ENCODE peak calls at places on chromosomes 4 and X, in eight cellular contexts. H is PC-3, F is ovary, Y is sigmoid colon, I is brain microvascular endothelial cell, J is upper lobe of right lung, P is H9, B is cardiac muscle cell. A is an unnamed sample.
A peak's percentile ranks its signal among the peaks of the same experiment; 100 is the strongest.

GRCh38 chrX:447052-447451 is 60.3 kb upstream of the PPP2R3B start:
- DNase-seq in H (no peak), F (no peak), Y (peak; percentile 12), I (no peak), J (peak; percentile 21), P (no peak), B (no peak), A (no peak)

GRCh38 chr4:120869511-120870278 is 52.8 kb downstream of the PRDM5 start:
- DNase-seq in H (no peak), F (no peak), Y (no peak), I (no peak), J (no peak), P (no peak), B (peak; percentile 54), A (no peak)

GRCh38 chrX:136047001-136047642 is 61.9 kb downstream of the SLC9A6 start:
- DNase-seq in H (peak; percentile 90), F (no peak), Y (no peak), I (no peak), J (no peak), P (no peak), B (no peak), A (no peak)

GRCh38 chrX:106481341-106481740 is 130.4 kb upstream of the RADX start:
- DNase-seq in H (peak; percentile 83), F (no peak), Y (no peak), I (peak; percentile 59), J (no peak), P (peak; percentile 27), B (peak; percentile 49), A (peak; percentile 22)

GRCh38 chrX:48971325-48972213 is at the start of gene KCND1:
- DNase-seq in H (no peak), F (peak; percentile 58), Y (peak; percentile 73), I (peak; percentile 2), J (no peak), P (peak; percentile 77), B (peak; percentile 81), A (no peak)

GRCh38 chr4:143961084-143961483 is 55.7 kb upstream of the GYPE start:
- DNase-seq in H (no peak), F (no peak), Y (no peak), I (no peak), J (no peak), P (no peak), B (no peak), A (no peak)

GRCh38 chrX:111652719-111653118 is 28.3 kb upstream of the ALG13 start:
- DNase-seq in H (no peak), F (no peak), Y (no peak), I (no peak), J (no peak), P (no peak), B (no peak), A (no peak)

GRCh38 chr4:73620115-73620792 is at the start of gene RASSF6:
- DNase-seq in H (peak; percentile 79), F (peak; percentile 46), Y (no peak), I (no peak), J (peak; percentile 93), P (peak; percentile 86), B (no peak), A (peak; percentile 83)

GRCh38 chr4:99816611-99817309 is at the start of gene DAPP1:
- DNase-seq in H (peak; percentile 89), F (no peak), Y (peak; percentile 70), I (no peak), J (peak; percentile 74), P (no peak), B (no peak), A (peak; percentile 99)

GRCh38 chr4:61079427-61079826 is 120.7 kb upstream of the ADGRL3 start:
- DNase-seq in H (peak; percentile 51), F (no peak), Y (no peak), I (no peak), J (no peak), P (no peak), B (no peak), A (no peak)

GRCh38 chr4:109735566-109736454 is 5.9 kb upstream of the PLA2G12A start:
- DNase-seq in H (no peak), F (no peak), Y (no peak), I (peak; percentile 29), J (no peak), P (no peak), B (peak; percentile 67), A (no peak)

DNA sequence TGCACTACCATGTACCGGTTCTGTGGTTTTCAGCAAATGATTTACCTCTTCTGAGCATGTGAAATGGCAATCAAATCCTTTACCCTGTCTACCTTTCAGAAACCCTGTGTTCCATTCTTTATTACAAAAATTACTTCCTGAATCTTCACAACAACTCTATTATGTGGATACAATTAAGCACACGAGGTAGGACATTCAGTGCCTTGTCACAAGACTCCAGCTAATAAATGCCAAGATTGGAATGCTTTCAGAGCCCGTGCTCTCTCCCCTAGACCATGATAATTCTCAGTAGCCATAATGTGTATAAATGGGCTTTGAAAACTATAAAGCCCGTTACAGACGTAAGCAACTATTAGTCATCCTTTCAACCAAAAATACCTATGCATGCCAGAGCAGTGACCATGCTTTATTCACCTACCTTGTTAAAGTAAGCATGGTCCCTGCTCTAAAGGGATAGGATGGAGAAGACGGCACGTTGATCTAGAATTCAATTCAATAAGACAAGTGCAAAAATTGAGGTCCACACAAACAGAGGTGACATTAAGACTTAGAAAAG is 2.4 kb downstream of the RXFP1 start:
- DNase-seq in H (peak; percentile 76), F (no peak), Y (no peak), I (no peak), J (no peak), P (no peak), B (no peak), A (peak; percentile 89)
- H3K27ac ChIP-seq in H (peak overlapping the region; percentile 89), F (no peak overlapping the region), Y (no peak overlapping the region), I (no peak overlapping the region), J (peak overlapping the region; percentile 63), P (no peak overlapping the region), B (no peak overlapping the region), A (peak overlapping the region; percentile 78)

GRCh38 chr4:41632481-41633073 is 94.6 kb downstream of the LIMCH1 start:
- DNase-seq in H (no peak), F (no peak), Y (no peak), I (no peak), J (no peak), P (no peak), B (no peak), A (no peak)

GRCh38 chr4:41633321-41633720 is 95.4 kb downstream of the LIMCH1 start:
- DNase-seq in H (no peak), F (no peak), Y (no peak), I (no peak), J (no peak), P (no peak), B (no peak), A (no peak)

GRCh38 chr4:41635441-41635840 is 97.5 kb downstream of the LIMCH1 start:
- DNase-seq in H (no peak), F (no peak), Y (no peak), I (no peak), J (no peak), P (no peak), B (no peak), A (no peak)

GRCh38 chr4:41628916-41629315 is 91.0 kb downstream of the LIMCH1 start:
- DNase-seq in H (no peak), F (no peak), Y (no peak), I (no peak), J (no peak), P (no peak), B (no peak), A (no peak)

DNA sequence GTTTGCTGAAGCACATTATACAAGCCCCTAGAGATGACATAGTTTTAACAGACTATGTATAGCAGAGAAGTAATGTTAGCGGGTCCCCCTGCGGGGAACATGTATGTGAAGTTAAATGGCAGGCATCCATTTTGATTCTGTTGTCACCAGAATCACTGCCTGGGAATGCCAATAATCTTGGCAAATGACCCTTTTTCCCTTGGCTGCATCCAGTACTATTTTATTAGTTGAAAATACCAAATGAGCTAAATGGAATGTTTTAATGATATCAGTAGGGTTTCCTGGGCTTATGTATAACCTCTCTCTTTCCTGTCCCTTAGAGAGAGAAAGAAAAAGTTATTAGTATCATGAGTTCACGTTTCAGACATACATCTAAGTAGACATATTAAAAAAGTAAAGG is 93.6 kb downstream of the LIMCH1 start:
- DNase-seq in H (no peak), F (no peak), Y (no peak), I (no peak), J (no peak), P (no peak), B (no peak), A (no peak)
- H3K27ac ChIP-seq in H (no peak overlapping the region), F (no peak overlapping the region), Y (no peak overlapping the region), I (no peak overlapping the region), J (no peak overlapping the region), P (no peak overlapping the region), B (no peak overlapping the region), A (no peak overlapping the region)

GRCh38 chrX:79170632-79171031 is 26.1 kb downstream of the GPR174 start:
- DNase-seq in H (no peak), F (no peak), Y (no peak), I (no peak), J (no peak), P (no peak), B (no peak), A (no peak)

GRCh38 chrX:79162076-79162475 is 17.6 kb downstream of the GPR174 start:
- DNase-seq in H (no peak), F (no peak), Y (no peak), I (no peak), J (no peak), P (no peak), B (no peak), A (no peak)

GRCh38 chrX:79169484-79169883 is 25.0 kb downstream of the GPR174 start:
- DNase-seq in H (no peak), F (no peak), Y (no peak), I (no peak), J (no peak), P (no peak), B (no peak), A (no peak)

GRCh38 chrX:79161655-79162054 is 17.2 kb downstream of the GPR174 start:
- DNase-seq in H (no peak), F (no peak), Y (no peak), I (no peak), J (no peak), P (no peak), B (no peak), A (no peak)

GRCh38 chrX:79167437-79167836 is 22.9 kb downstream of the GPR174 start:
- DNase-seq in H (no peak), F (no peak), Y (no peak), I (no peak), J (no peak), P (no peak), B (no peak), A (no peak)
- H3K27ac ChIP-seq in H (no peak overlapping the region), F (no peak overlapping the region), Y (no peak overlapping the region), I (no peak overlapping the region), J (no peak overlapping the region), P (no peak overlapping the region), B (no peak overlapping the region), A (no peak overlapping the region)

DNA sequence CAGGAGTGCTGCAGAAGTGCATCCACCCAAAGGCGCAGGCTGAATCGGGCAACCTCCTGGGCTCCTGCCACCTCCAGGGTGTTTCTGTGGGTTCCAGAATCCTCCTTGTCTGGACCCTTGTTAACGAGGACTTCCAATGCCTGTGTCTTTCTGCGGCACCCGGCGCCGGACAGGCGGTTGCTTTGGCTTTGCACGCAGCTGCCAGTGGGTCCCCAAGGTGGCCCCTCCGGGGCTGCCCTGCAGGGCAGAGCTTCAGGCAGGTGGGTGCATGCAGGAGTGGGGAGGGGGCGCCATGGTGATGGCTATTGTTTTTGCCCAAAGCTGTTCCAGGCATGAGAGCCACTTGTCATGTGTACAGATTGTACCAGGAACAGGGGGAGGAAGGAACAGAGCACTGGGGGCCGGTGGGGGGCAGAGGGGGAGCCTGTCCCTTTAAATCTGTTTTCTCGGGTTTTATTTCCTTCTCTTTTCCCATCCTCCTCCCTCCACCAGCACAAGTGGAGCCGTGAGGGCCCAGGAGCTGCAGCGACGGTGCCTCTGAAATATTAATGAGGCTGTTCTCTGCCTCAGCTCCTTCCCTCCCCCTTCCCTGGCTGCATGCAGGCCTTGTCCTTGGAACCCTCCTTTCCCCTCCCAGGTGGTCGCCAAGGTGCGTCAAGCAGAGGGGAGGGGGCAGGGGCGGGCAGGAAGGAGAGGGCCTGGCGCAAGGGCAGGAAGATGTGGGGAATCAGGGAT is 13.1 kb downstream of the ATP2B3 start:
- DNase-seq in H (no peak), F (no peak), Y (no peak), I (no peak), J (no peak), P (no peak), B (no peak), A (no peak)
- H3K27ac ChIP-seq in H (no peak overlapping the region), F (no peak overlapping the region), Y (no peak overlapping the region), I (no peak overlapping the region), J (no peak overlapping the region), P (no peak overlapping the region), B (no peak overlapping the region), A (no peak overlapping the region)

A was measured in foreskin keratinocyte.